ENCODE peak calls at places on chromosomes 3 and 15, in four cellular contexts. Z is A172, R is A673, G is nephron progenitor cell. W is an unnamed sample.

GRCh38 chr3:55296781-55297180 is 190.3 kb downstream of the WNT5A start:
- DNase-seq in Z (no peak), G (no peak), R (no peak), W (no peak)

GRCh38 chr3:2870714-2871353 is 239.3 kb downstream of the IL5RA start:
- DNase-seq in R (no peak), G (no peak), Z (no peak), W (no peak)

GRCh38 chr3:85077018-85077417 is 118.2 kb downstream of the CADM2 start:
- DNase-seq in G (no peak), Z (no peak), R (no peak), W (no peak)

GRCh38 chr15:97235285-97235985 is 725.1 kb upstream of the ARRDC4 start:
- DNase-seq in G (peak; percentile 74), R (peak; percentile 93), Z (peak; percentile 35), W (peak; percentile 24)

GRCh38 chr3:6860911-6861330 is at the start of gene GRM7:
- DNase-seq in R (no peak), Z (no peak), G (peak; percentile 61), W (no peak)

GRCh38 chr15:55132672-55133071 is 64.1 kb downstream of the RSL24D1 start:
- DNase-seq in Z (no peak), R (no peak), G (no peak), W (no peak)

GRCh38 chr15:34122771-34123183 is 20.9 kb downstream of the PGBD4 start:
- DNase-seq in R (peak; percentile 69), Z (peak; percentile 76), G (no peak), W (no peak)

GRCh38 chr3:164208026-164208425 is 870.3 kb downstream of the SI start:
- DNase-seq in R (no peak), G (no peak), Z (peak; percentile 8), W (no peak)

GRCh38 chr3:12916159-12916558 is 74.8 kb upstream of the RPL32 start:
- DNase-seq in R (no peak), Z (no peak), G (no peak), W (no peak)

GRCh38 chr15:67105991-67106763 is 40.8 kb downstream of the SMAD3 start:
- DNase-seq in Z (no peak), G (no peak), R (no peak), W (no peak)

GRCh38 chr3:76063811-76064210 is 278.5 kb upstream of the ZNF717 start:
- DNase-seq in Z (no peak), R (no peak), G (no peak), W (no peak)

GRCh38 chr15:56491110-56491722 is 26.3 kb upstream of the MNS1 start:
- DNase-seq in G (peak; percentile 68), R (peak; percentile 88), Z (peak; percentile 64), W (peak; percentile 30)

GRCh38 chr3:102092617-102093466 is 243.5 kb downstream of the NFKBIZ start:
- DNase-seq in R (no peak), Z (peak; percentile 18), G (no peak), W (no peak)

GRCh38 chr3:37163262-37164020 is 10.9 kb downstream of the LRRFIP2 start:
- DNase-seq in Z (peak; percentile 68), G (no peak), R (peak; percentile 66), W (no peak)

GRCh38 chr3:184015381-184016019 is 2.2 kb downstream of the ABCC5 start:
- DNase-seq in G (peak; percentile 13), Z (no peak), R (no peak), W (no peak)

GRCh38 chr3:190017575-190018288 is 103.0 kb downstream of the P3H2 start:
- DNase-seq in Z (peak; percentile 72), G (no peak), R (peak; percentile 70), W (no peak)

GRCh38 chr3:180430896-180431295 is 171.1 kb upstream of the TTC14 start:
- DNase-seq in R (no peak), Z (no peak), G (no peak), W (no peak)

GRCh38 chr3:107217161-107217560 is 160.1 kb upstream of the CCDC54 start:
- DNase-seq in G (no peak), Z (peak; percentile 90), R (peak; percentile 23), W (no peak)

GRCh38 chr15:37010595-37010994 is 89.8 kb downstream of the MEIS2 start:
- DNase-seq in R (no peak), G (no peak), Z (no peak), W (no peak)

GRCh38 chr3:95097493-95097892 is 1034.6 kb downstream of the NSUN3 start:
- DNase-seq in Z (no peak), G (no peak), R (no peak), W (no peak)

GRCh38 chr3:72310028-72310987 is 525.4 kb upstream of the PROK2 start:
- DNase-seq in R (peak; percentile 42), G (peak; percentile 42), Z (peak; percentile 59), W (no peak)

GRCh38 chr3:155135003-155135402 is 54.9 kb downstream of the MME start:
- DNase-seq in G (no peak), R (no peak), Z (no peak), W (no peak)

GRCh38 chr3:184757010-184757651 is 45.3 kb upstream of the MAGEF1 start:
- DNase-seq in R (peak; percentile 50), G (peak; percentile 45), Z (no peak), W (no peak)

GRCh38 chr3:49553320-49553689 is 972 bp upstream of the BSN start:
- DNase-seq in G (no peak), Z (peak; percentile 5), R (no peak), W (no peak)

GRCh38 chr3:23209103-23209502 is 6.0 kb downstream of the UBE2E2 start:
- DNase-seq in G (no peak), Z (no peak), R (no peak), W (no peak)

GRCh38 chr3:51975857-51976549 is 1.1 kb downstream of the ABHD14A start:
- DNase-seq in Z (no peak), G (peak; percentile 84), R (peak; percentile 52), W (no peak)

GRCh38 chr3:10339376-10339955 is 18.6 kb upstream of the SEC13 start:
- DNase-seq in Z (no peak), R (no peak), G (no peak), W (no peak)

GRCh38 chr15:83380682-83381081 is 66.5 kb upstream of the SH3GL3 start:
- DNase-seq in Z (peak; percentile 78), G (peak; percentile 52), R (peak; percentile 12), W (no peak)

GRCh38 chr3:65811917-65812316 is 226.8 kb downstream of the MAGI1 start:
- DNase-seq in R (peak; percentile 87), Z (no peak), G (no peak), W (no peak)

GRCh38 chr15:67372563-67372962 is 118.0 kb downstream of the IQCH start:
- DNase-seq in R (no peak), Z (no peak), G (no peak), W (no peak)

GRCh38 chr15:58070801-58071418 is 5.4 kb upstream of the ALDH1A2 start:
- DNase-seq in Z (peak; percentile 49), R (peak; percentile 82), G (peak; percentile 80), W (peak; percentile 11)

GRCh38 chr3:18114894-18115293 is 310.2 kb downstream of the SATB1 start:
- DNase-seq in R (no peak), G (no peak), Z (no peak), W (no peak)

GRCh38 chr3:115836944-115837343 is 213.6 kb downstream of the GAP43 start:
- DNase-seq in Z (peak; percentile 27), R (peak; percentile 82), G (no peak), W (no peak)